ENCODE peak calls at places on chromosome 17, in four cellular contexts. One of them, this sample, is unnamed.

GRCh38 chr17:330993-331701 is 21.5 kb downstream of the RPH3AL start:
- DNase-seq in tibial nerve: no peak
- DNase-seq in breast epithelium: no peak
- DNase-seq in brain microvascular endothelial cell: no peak
- DNase-seq in this sample: no peak

GRCh38 chr17:19686400-19687090 is 29.8 kb downstream of the SLC47A2 start:
- DNase-seq in breast epithelium: no peak
- DNase-seq in brain microvascular endothelial cell: no peak
- DNase-seq in tibial nerve: no peak
- DNase-seq in this sample: no peak

GRCh38 chr17:65515959-65516948 is 45.2 kb downstream of the AXIN2 start:
- DNase-seq in breast epithelium: peak
- DNase-seq in tibial nerve: no peak
- DNase-seq in brain microvascular endothelial cell: no peak
- DNase-seq in this sample: no peak

GRCh38 chr17:72338304-72338703 is 217.5 kb downstream of the SOX9 start:
- DNase-seq in tibial nerve: no peak
- DNase-seq in breast epithelium: no peak
- DNase-seq in brain microvascular endothelial cell: no peak
- DNase-seq in this sample: no peak

GRCh38 chr17:3986270-3986938 is 22.2 kb upstream of the ATP2A3 start:
- DNase-seq in tibial nerve: no peak
- DNase-seq in breast epithelium: no peak
- DNase-seq in brain microvascular endothelial cell: no peak
- DNase-seq in this sample: no peak

GRCh38 chr17:44981221-44981968 is 13.3 kb upstream of the C1QL1 start:
- DNase-seq in tibial nerve: no peak
- DNase-seq in breast epithelium: no peak
- DNase-seq in brain microvascular endothelial cell: peak
- DNase-seq in this sample: no peak

GRCh38 chr17:75182569-75183436 is at the start of gene SUMO2:
- DNase-seq in brain microvascular endothelial cell: peak
- DNase-seq in breast epithelium: peak
- DNase-seq in tibial nerve: peak
- DNase-seq in this sample: peak

GRCh38 chr17:56754523-56755208 is 79.1 kb downstream of the C17orf67 start:
- DNase-seq in breast epithelium: no peak
- DNase-seq in tibial nerve: no peak
- DNase-seq in brain microvascular endothelial cell: peak
- DNase-seq in this sample: no peak

GRCh38 chr17:16935241-16935663 is 36.7 kb downstream of the TNFRSF13B start:
- DNase-seq in brain microvascular endothelial cell: no peak
- DNase-seq in breast epithelium: no peak
- DNase-seq in tibial nerve: no peak
- DNase-seq in this sample: no peak

GRCh38 chr17:74658620-74659019 is 35.1 kb upstream of the CD300E start:
- DNase-seq in brain microvascular endothelial cell: no peak
- DNase-seq in breast epithelium: no peak
- DNase-seq in tibial nerve: no peak
- DNase-seq in this sample: no peak

GRCh38 chr17:81487487-81488275 is 24.9 kb downstream of the ACTG1 start:
- DNase-seq in brain microvascular endothelial cell: no peak
- DNase-seq in breast epithelium: no peak
- DNase-seq in tibial nerve: peak
- DNase-seq in this sample: peak

GRCh38 chr17:80245566-80246265 is 14.9 kb upstream of the RNF213 start:
- DNase-seq in brain microvascular endothelial cell: no peak
- DNase-seq in tibial nerve: no peak
- DNase-seq in breast epithelium: no peak
- DNase-seq in this sample: no peak

GRCh38 chr17:59355695-59356323 is 24.4 kb downstream of the YPEL2 start:
- DNase-seq in brain microvascular endothelial cell: no peak
- DNase-seq in breast epithelium: no peak
- DNase-seq in tibial nerve: peak
- DNase-seq in this sample: no peak

GRCh38 chr17:80029235-80029974 is 6.3 kb downstream of the TBC1D16 start:
- DNase-seq in tibial nerve: peak
- DNase-seq in breast epithelium: peak
- DNase-seq in brain microvascular endothelial cell: peak
- DNase-seq in this sample: no peak

GRCh38 chr17:40178021-40178601 is 841 bp downstream of the RAPGEFL1 start:
- DNase-seq in tibial nerve: no peak
- DNase-seq in breast epithelium: no peak
- DNase-seq in brain microvascular endothelial cell: no peak
- DNase-seq in this sample: no peak

GRCh38 chr17:20267459-20267842 is 199.9 kb downstream of the LGALS9B start:
- DNase-seq in tibial nerve: no peak
- DNase-seq in brain microvascular endothelial cell: no peak
- DNase-seq in breast epithelium: no peak
- DNase-seq in this sample: no peak

GRCh38 chr17:8700546-8700945 is 44.1 kb downstream of the CCDC42 start:
- DNase-seq in brain microvascular endothelial cell: no peak
- DNase-seq in tibial nerve: no peak
- DNase-seq in breast epithelium: no peak
- DNase-seq in this sample: no peak

GRCh38 chr17:11598274-11599221 is at the start of gene DNAH9:
- DNase-seq in breast epithelium: peak
- DNase-seq in brain microvascular endothelial cell: peak
- DNase-seq in tibial nerve: peak
- DNase-seq in this sample: no peak

GRCh38 chr17:38509008-38509771 is 80.9 kb downstream of the ARHGAP23 start:
- DNase-seq in brain microvascular endothelial cell: peak
- DNase-seq in tibial nerve: peak
- DNase-seq in breast epithelium: peak
- DNase-seq in this sample: peak

GRCh38 chr17:34054495-34054894 is 200.6 kb upstream of the CCL2 start:
- DNase-seq in tibial nerve: no peak
- DNase-seq in breast epithelium: no peak
- DNase-seq in brain microvascular endothelial cell: no peak
- DNase-seq in this sample: no peak

GRCh38 chr17:56184650-56185049 is 31.4 kb downstream of the ANKFN1 start:
- DNase-seq in brain microvascular endothelial cell: no peak
- DNase-seq in tibial nerve: no peak
- DNase-seq in breast epithelium: no peak
- DNase-seq in this sample: no peak

GRCh38 chr17:1486802-1487695 is 5.4 kb downstream of the MYO1C start:
- DNase-seq in tibial nerve: peak
- DNase-seq in breast epithelium: peak
- DNase-seq in brain microvascular endothelial cell: peak
- DNase-seq in this sample: no peak

GRCh38 chr17:16073845-16074244 is 74.2 kb downstream of the TTC19 start:
- DNase-seq in breast epithelium: no peak
- DNase-seq in tibial nerve: no peak
- DNase-seq in brain microvascular endothelial cell: no peak
- DNase-seq in this sample: no peak

GRCh38 chr17:8391711-8392110 is 5.9 kb downstream of the RNF222 start:
- DNase-seq in tibial nerve: no peak
- DNase-seq in breast epithelium: no peak
- DNase-seq in brain microvascular endothelial cell: no peak
- DNase-seq in this sample: no peak

GRCh38 chr17:30548189-30548588 is 71.0 kb downstream of the GOSR1 start:
- DNase-seq in brain microvascular endothelial cell: no peak
- DNase-seq in breast epithelium: no peak
- DNase-seq in tibial nerve: no peak
- DNase-seq in this sample: no peak

GRCh38 chr17:77143306-77143705 is 2.5 kb downstream of the SEC14L1 start:
- DNase-seq in breast epithelium: no peak
- DNase-seq in tibial nerve: no peak
- DNase-seq in brain microvascular endothelial cell: no peak
- DNase-seq in this sample: no peak

GRCh38 chr17:20121359-20122235 is 112.4 kb downstream of the SPECC1 start:
- DNase-seq in breast epithelium: peak
- DNase-seq in brain microvascular endothelial cell: peak
- DNase-seq in tibial nerve: peak
- DNase-seq in this sample: peak

GRCh38 chr17:20307325-20307910 is 159.9 kb downstream of the LGALS9B start:
- DNase-seq in tibial nerve: no peak
- DNase-seq in breast epithelium: no peak
- DNase-seq in brain microvascular endothelial cell: no peak
- DNase-seq in this sample: no peak

GRCh38 chr17:65078441-65079160 is 22.1 kb upstream of the GNA13 start:
- DNase-seq in brain microvascular endothelial cell: peak
- DNase-seq in tibial nerve: no peak
- DNase-seq in breast epithelium: no peak
- DNase-seq in this sample: no peak

GRCh38 chr17:75238020-75238580 is 23.3 kb downstream of the GGA3 start:
- DNase-seq in tibial nerve: no peak
- DNase-seq in brain microvascular endothelial cell: no peak
- DNase-seq in breast epithelium: no peak
- DNase-seq in this sample: no peak

GRCh38 chr17:75822119-75822799 is 21.9 kb downstream of the UNC13D start:
- DNase-seq in tibial nerve: no peak
- DNase-seq in brain microvascular endothelial cell: no peak
- DNase-seq in breast epithelium: peak
- DNase-seq in this sample: no peak

GRCh38 chr17:82103588-82104451 is 5.8 kb upstream of the FASN start:
- DNase-seq in tibial nerve: peak
- DNase-seq in brain microvascular endothelial cell: no peak
- DNase-seq in breast epithelium: peak
- DNase-seq in this sample: no peak

GRCh38 chr17:35890774-35891155 is 10.6 kb upstream of the CCL5 start:
- DNase-seq in brain microvascular endothelial cell: no peak
- DNase-seq in tibial nerve: no peak
- DNase-seq in breast epithelium: peak
- DNase-seq in this sample: no peak

GRCh38 chr17:9273334-9274118 is 252.2 kb downstream of the NTN1 start:
- DNase-seq in brain microvascular endothelial cell: no peak
- DNase-seq in tibial nerve: no peak
- DNase-seq in breast epithelium: no peak
- DNase-seq in this sample: no peak

GRCh38 chr17:73105448-73105847 is 13.0 kb upstream of the SLC39A11 start:
- DNase-seq in breast epithelium: no peak
- DNase-seq in tibial nerve: no peak
- DNase-seq in brain microvascular endothelial cell: no peak
- DNase-seq in this sample: peak

GRCh38 chr17:57561072-57561861 is 183.8 kb downstream of the CCDC182 start:
- DNase-seq in brain microvascular endothelial cell: no peak
- DNase-seq in tibial nerve: no peak
- DNase-seq in breast epithelium: no peak
- DNase-seq in this sample: peak

GRCh38 chr17:3635474-3636153 is 436 bp downstream of the SHPK start:
- DNase-seq in tibial nerve: no peak
- DNase-seq in breast epithelium: no peak
- DNase-seq in brain microvascular endothelial cell: no peak
- DNase-seq in this sample: no peak

GRCh38 chr17:6208608-6209180 is 138.5 kb downstream of the WSCD1 start:
- DNase-seq in breast epithelium: no peak
- DNase-seq in tibial nerve: no peak
- DNase-seq in brain microvascular endothelial cell: no peak
- DNase-seq in this sample: no peak

GRCh38 chr17:57587201-57587870 is 157.8 kb downstream of the CCDC182 start:
- DNase-seq in brain microvascular endothelial cell: no peak
- DNase-seq in tibial nerve: no peak
- DNase-seq in breast epithelium: no peak
- DNase-seq in this sample: no peak

GRCh38 chr17:42345396-42346078 is 42.7 kb downstream of the STAT3 start:
- DNase-seq in breast epithelium: no peak
- DNase-seq in brain microvascular endothelial cell: no peak
- DNase-seq in tibial nerve: no peak
- DNase-seq in this sample: no peak

GRCh38 chr17:42348104-42348503 is 40.1 kb downstream of the STAT3 start:
- DNase-seq in brain microvascular endothelial cell: no peak
- DNase-seq in tibial nerve: no peak
- DNase-seq in breast epithelium: no peak
- DNase-seq in this sample: no peak

GRCh38 chr17:42346473-42346872 is 41.8 kb downstream of the STAT3 start:
- DNase-seq in breast epithelium: no peak
- DNase-seq in tibial nerve: no peak
- DNase-seq in brain microvascular endothelial cell: peak
- DNase-seq in this sample: no peak

GRCh38 chr17:42347606-42348005 is 40.6 kb downstream of the STAT3 start:
- DNase-seq in breast epithelium: no peak
- DNase-seq in brain microvascular endothelial cell: no peak
- DNase-seq in tibial nerve: no peak
- DNase-seq in this sample: no peak

DNA sequence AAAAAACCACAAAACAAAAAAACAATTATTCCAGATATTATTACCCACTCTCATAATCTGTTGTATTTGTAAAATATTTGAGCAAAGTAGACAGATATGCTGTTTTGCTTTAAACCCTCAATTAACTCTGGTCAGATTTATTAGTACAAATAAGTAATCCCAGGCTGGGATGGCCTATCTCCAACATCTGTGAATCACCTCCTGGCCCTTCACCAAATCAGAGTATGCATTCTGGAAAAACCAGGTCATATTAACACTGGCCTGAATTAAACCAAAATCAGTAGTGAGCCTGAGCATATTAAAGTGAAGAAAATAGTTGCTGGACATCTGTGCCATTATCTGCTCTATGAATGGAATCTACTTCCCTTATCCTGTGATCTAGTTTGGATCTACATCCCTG is 41.0 kb downstream of the STAT3 start:
- DNase-seq in brain microvascular endothelial cell: peak
- DNase-seq in tibial nerve: peak
- DNase-seq in breast epithelium: peak
- DNase-seq in this sample: no peak
- H3K27ac ChIP-seq in brain microvascular endothelial cell: peak
- H3K27ac ChIP-seq in tibial nerve: no peak
- H3K27ac ChIP-seq in breast epithelium: peak
- H3K27ac ChIP-seq in this sample: no peak

DNA sequence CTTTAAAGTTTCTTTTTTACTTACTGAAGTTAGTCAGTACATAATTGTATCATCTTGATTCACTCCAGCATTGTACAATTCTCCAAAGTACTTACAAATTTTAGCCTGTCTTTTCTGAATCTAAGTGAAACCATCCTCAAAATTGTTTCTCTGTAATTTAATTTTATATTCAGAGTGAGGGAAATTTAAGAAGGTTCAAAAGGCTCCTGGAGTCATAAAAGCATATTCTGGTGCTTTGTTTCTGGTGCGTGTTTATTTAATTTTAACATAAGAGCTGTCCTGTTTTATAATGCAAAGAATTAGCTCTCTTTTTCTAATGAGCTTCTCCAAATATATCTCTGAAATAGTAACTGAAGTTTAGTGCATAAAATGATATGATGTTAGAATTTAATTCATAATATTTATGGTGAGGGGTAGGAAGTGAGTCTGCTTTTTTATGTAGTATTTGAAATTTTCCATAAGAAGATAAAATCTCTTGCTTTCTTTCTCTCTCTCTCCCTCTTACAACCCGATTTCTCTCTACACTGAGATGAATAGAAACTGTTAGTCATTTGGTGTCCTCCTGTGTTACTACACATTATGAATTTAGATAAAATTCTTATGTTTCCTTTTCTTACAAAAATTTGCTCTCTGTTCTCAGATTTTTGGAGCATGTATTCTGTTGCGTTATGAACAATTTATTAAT is 339.8 kb downstream of the BCAS3 start:
- DNase-seq in breast epithelium: no peak
- DNase-seq in tibial nerve: no peak
- DNase-seq in brain microvascular endothelial cell: no peak
- DNase-seq in this sample: no peak
- H3K27ac ChIP-seq in breast epithelium: no peak
- H3K27ac ChIP-seq in tibial nerve: no peak
- H3K27ac ChIP-seq in brain microvascular endothelial cell: no peak
- H3K27ac ChIP-seq in this sample: no peak

GRCh38 chr17:49760296-49760695 is 3.6 kb downstream of the FAM117A start:
- DNase-seq in breast epithelium: no peak
- DNase-seq in tibial nerve: no peak
- DNase-seq in brain microvascular endothelial cell: no peak
- DNase-seq in this sample: no peak
- H3K27ac ChIP-seq in breast epithelium: no peak
- H3K27ac ChIP-seq in tibial nerve: no peak
- H3K27ac ChIP-seq in brain microvascular endothelial cell: no peak
- H3K27ac ChIP-seq in this sample: no peak

GRCh38 chr17:79019260-79019630 is 4.7 kb upstream of the C1QTNF1 start:
- DNase-seq in tibial nerve: no peak
- DNase-seq in brain microvascular endothelial cell: no peak
- DNase-seq in breast epithelium: no peak
- DNase-seq in this sample: no peak
- H3K27ac ChIP-seq in tibial nerve: no peak
- H3K27ac ChIP-seq in brain microvascular endothelial cell: no peak
- H3K27ac ChIP-seq in breast epithelium: no peak
- H3K27ac ChIP-seq in this sample: no peak